ENCODE peak calls at places on chromosomes 13 and 19, in six cellular contexts. Y is T-cell; H is MV-4-11; B is effector memory CD4-positive, alpha-beta T cell; V is mammary epithelial cell; S is substantia nigra. G is an unnamed sample.

GRCh38 chr13:36778083-36778671 is 40.8 kb upstream of the RFXAP start:
- DNase-seq in Y (no peak), H (no peak), B (no peak), V (peak; percentile 27), S (no peak), G (no peak)

GRCh38 chr19:50205681-50206138 is 2.3 kb downstream of the MYH14 start:
- DNase-seq in Y (no peak), H (no peak), B (no peak), V (no peak), S (no peak), G (no peak)

GRCh38 chr13:44184740-44185139 is 188.9 kb upstream of the SERP2 start:
- DNase-seq in Y (no peak), H (no peak), B (no peak), V (no peak), S (no peak), G (no peak)

GRCh38 chr13:111969551-111970135 is 97.3 kb upstream of the SOX1 start:
- DNase-seq in Y (no peak), H (no peak), B (no peak), V (no peak), S (no peak), G (no peak)

GRCh38 chr13:70613295-70613694 is 505.0 kb upstream of the KLHL1 start:
- DNase-seq in Y (no peak), H (no peak), B (no peak), V (no peak), S (no peak), G (no peak)

GRCh38 chr13:18949489-18949761 is 232.2 kb downstream of the TUBA3C start:
- DNase-seq in Y (no peak), H (no peak), B (no peak), V (no peak), S (no peak), G (no peak)

GRCh38 chr13:20258208-20258962 is 26.3 kb upstream of the GJB6 start:
- DNase-seq in Y (no peak), H (no peak), B (no peak), V (peak; percentile 37), S (no peak), G (no peak)

GRCh38 chr19:49097453-49098288 is 12.4 kb downstream of the SNRNP70 start:
- DNase-seq in Y (peak; percentile 67), H (peak; percentile 73), B (peak; percentile 47), V (peak; percentile 67), S (peak; percentile 17), G (peak; percentile 81)

GRCh38 chr19:6374179-6374709 is 1.5 kb downstream of the PSPN start:
- DNase-seq in Y (no peak), H (no peak), B (no peak), V (no peak), S (no peak), G (no peak)

GRCh38 chr19:47377208-47377701 is 28.1 kb downstream of the DHX34 start:
- DNase-seq in Y (no peak), H (no peak), B (no peak), V (no peak), S (no peak), G (no peak)